ENCODE peak calls at places on chromosome 21, in five cellular contexts. U is thyroid gland; F is CD8-positive, alpha-beta T cell; B is lung; A is heart right ventricle. J is an unnamed sample.

GRCh38 chr21:28798798-28799197 is 193.9 kb downstream of the LTN1 start:
- DNase-seq in F (no peak), A (no peak), U (no peak), B (no peak), J (no peak)

GRCh38 chr21:31732538-31732864 is 583 bp upstream of the SCAF4 start:
- DNase-seq in U (no peak), B (no peak), A (no peak), F (no peak), J (no peak)

GRCh38 chr21:37153935-37154350 is 80.9 kb downstream of the TTC3 start:
- DNase-seq in F (no peak), A (peak; percentile 13), U (no peak), B (no peak), J (peak; percentile 90)

GRCh38 chr21:42614811-42615342 is 38.5 kb upstream of the PDE9A start:
- DNase-seq in A (no peak), F (peak; percentile 72), U (no peak), B (peak; percentile 62), J (peak; percentile 69)

GRCh38 chr21:31218830-31219608 is 125.0 kb downstream of the TIAM1 start:
- DNase-seq in F (no peak), A (peak; percentile 24), B (peak; percentile 36), U (peak; percentile 16), J (peak; percentile 17)

GRCh38 chr21:18289876-18290275 is 45.2 kb downstream of the CHODL start:
- DNase-seq in A (no peak), B (no peak), F (no peak), U (no peak), J (no peak)

GRCh38 chr21:21688877-21689276 is 690.7 kb downstream of the NCAM2 start:
- DNase-seq in A (peak; percentile 4), B (no peak), F (no peak), U (no peak), J (no peak)

GRCh38 chr21:31420354-31420753 is 76.3 kb upstream of the TIAM1 start:
- DNase-seq in A (no peak), F (no peak), U (no peak), B (no peak), J (no peak)

GRCh38 chr21:38136201-38136600 is 120.6 kb upstream of the KCNJ15 start:
- DNase-seq in B (peak; percentile 32), U (peak; percentile 78), F (no peak), A (no peak), J (no peak)

GRCh38 chr21:17602874-17603273 is 9.8 kb downstream of the BTG3 start:
- DNase-seq in A (no peak), F (no peak), U (no peak), B (no peak), J (no peak)

GRCh38 chr21:36079010-36079649 is 9.3 kb downstream of the CBR1 start:
- DNase-seq in F (no peak), U (no peak), B (no peak), A (no peak), J (peak; percentile 84)

GRCh38 chr21:14480601-14481000 is 65.5 kb downstream of the SAMSN1 start:
- DNase-seq in A (no peak), F (no peak), B (no peak), U (no peak), J (no peak)

GRCh38 chr21:35521293-35521692 is 472.2 kb upstream of the RUNX1 start:
- DNase-seq in B (no peak), A (no peak), U (no peak), F (no peak), J (no peak)

GRCh38 chr21:30680586-30680985 is 37.9 kb downstream of the KRTAP20-3 start:
- DNase-seq in A (no peak), F (no peak), B (no peak), U (no peak), J (no peak)

GRCh38 chr21:39610705-39611104 is 2.0 kb upstream of the B3GALT5 start:
- DNase-seq in U (no peak), A (no peak), F (no peak), B (no peak), J (no peak)

GRCh38 chr21:38082936-38083335 is 166.7 kb upstream of the KCNJ6 start:
- DNase-seq in U (no peak), A (no peak), B (no peak), F (no peak), J (no peak)

GRCh38 chr21:44461005-44461404 is 5.7 kb downstream of the LRRC3 start:
- DNase-seq in B (no peak), U (no peak), F (no peak), A (no peak), J (no peak)

GRCh38 chr21:44460441-44460755 is 5.1 kb downstream of the LRRC3 start:
- DNase-seq in A (no peak), B (no peak), F (no peak), U (no peak), J (no peak)

GRCh38 chr21:44461438-44462089 is 6.3 kb downstream of the LRRC3 start:
- DNase-seq in B (no peak), A (no peak), U (no peak), F (no peak), J (no peak)

GRCh38 chr21:44458971-44459711 is 3.8 kb downstream of the LRRC3 start:
- DNase-seq in F (no peak), U (no peak), A (no peak), B (no peak), J (no peak)

GRCh38 chr21:44459712-44460440 is 4.6 kb downstream of the LRRC3 start:
- DNase-seq in U (no peak), F (no peak), B (no peak), A (no peak), J (no peak)
- H3K4me1 ChIP-seq in U (peaks cover 3% of the 10 kb centered on the region), F (peaks cover 7% of the 10 kb centered on the region), B (peaks cover 9% of the 10 kb centered on the region), A (peaks cover 22% of the 10 kb centered on the region), J (no peaks in the 10 kb centered on the region)

GRCh38 chr21:26653431-26653830 is 80.3 kb upstream of the CYYR1 start:
- DNase-seq in B (no peak), U (no peak), A (no peak), F (no peak), J (no peak)
- H3K9me3 ChIP-seq in B (no peaks in the 10 kb centered on the region), U (no peaks in the 10 kb centered on the region), A (no peaks in the 10 kb centered on the region), F (no peaks in the 10 kb centered on the region), J (no peaks in the 10 kb centered on the region)

DNA sequence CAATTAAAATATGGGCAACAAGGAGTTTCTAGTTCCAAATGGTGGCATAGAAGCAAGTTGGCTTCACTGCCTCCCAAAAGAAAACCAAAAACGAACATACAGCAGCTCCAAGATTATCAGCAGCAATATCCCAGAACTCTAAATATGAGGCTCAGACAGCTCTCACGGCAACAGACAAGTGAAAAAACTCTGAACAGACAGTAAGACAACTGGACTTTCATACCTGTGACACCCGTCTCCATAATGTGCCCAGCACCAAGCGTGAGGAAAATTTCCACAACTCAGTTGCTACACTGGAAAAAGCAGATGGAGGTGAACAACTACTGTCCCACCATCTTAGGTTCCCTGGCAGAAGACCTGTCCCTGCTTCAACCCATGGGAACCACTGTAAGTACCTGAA is 39.9 kb downstream of the HSF2BP start:
- DNase-seq in F (no peak), U (no peak), B (no peak), A (no peak), J (peak; percentile 78)
- H3K27ac ChIP-seq in F (no peak overlapping the region), U (no peak overlapping the region), B (peak overlapping the region; percentile 22), A (no peak overlapping the region), J (peak overlapping the region; percentile 75)

GRCh38 chr21:46196733-46197132 is 12.5 kb upstream of the SPATC1L start:
- DNase-seq in U (no peak), A (no peak), B (no peak), F (peak; percentile 31), J (peak; percentile 57)
- H3K4me1 ChIP-seq in U (no peaks in the 10 kb centered on the region), A (no peaks in the 10 kb centered on the region), B (no peaks in the 10 kb centered on the region), F (no peaks in the 10 kb centered on the region), J (no peaks in the 10 kb centered on the region)

DNA sequence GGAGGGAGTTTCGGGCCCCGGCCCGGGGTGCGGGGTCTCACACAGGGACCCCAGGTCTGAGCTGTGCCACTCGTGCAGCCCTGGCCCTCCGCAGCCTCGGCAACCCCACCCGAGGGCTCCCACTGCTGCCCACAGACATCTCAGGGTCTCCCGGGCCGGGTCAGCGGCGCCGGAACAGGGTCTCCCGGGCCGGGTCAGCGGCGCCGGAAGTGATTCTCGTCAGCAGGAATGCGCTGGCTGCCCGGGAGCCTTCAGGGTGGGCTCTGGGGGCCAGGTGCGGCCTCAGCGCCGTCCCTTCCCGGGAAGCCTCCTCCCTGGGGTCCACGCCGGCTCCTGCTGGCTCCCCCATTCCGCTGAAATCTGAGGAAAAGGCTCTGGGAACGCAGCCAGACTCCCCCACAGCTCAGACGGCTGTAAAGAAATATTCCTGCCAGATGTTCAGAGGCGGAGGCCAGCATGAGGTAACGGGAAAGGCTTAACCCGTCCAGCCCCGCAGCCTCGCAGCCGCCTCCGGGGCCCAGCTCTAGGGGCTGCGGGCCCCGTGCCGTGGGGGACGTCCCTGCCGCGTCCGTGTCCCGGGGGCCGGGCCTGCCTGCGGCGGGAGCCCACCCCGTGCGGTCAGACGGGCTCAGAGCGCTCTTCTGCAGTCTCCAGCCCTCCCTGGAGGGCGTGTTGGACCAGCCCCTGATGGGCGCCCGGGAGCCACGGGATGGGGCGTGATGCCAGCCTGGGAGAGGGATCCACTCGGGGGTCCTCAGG is 8.7 kb upstream of the COL6A1 start:
- DNase-seq in U (peak; percentile 39), B (no peak), A (peak; percentile 94), F (no peak), J (no peak)
- H3K9me3 ChIP-seq in U (no peaks in the 10 kb centered on the region), B (no peaks in the 10 kb centered on the region), A (no peaks in the 10 kb centered on the region), F (no peaks in the 10 kb centered on the region), J (no peaks in the 10 kb centered on the region)

J was measured in small intestine.